ENCODE peak calls at places on chromosomes 13 and 19, in eight cellular contexts. R, Z, Y, C, A, N, G and B are unnamed samples.
A peak's percentile ranks its signal among the peaks of the same experiment; 100 is the strongest.

GRCh38 chr19:2084993-2085720 is 11.0 kb downstream of the MOB3A start:
- DNase-seq in Y (peak; percentile 61), Z (peak; percentile 46), A (no peak), N (peak; percentile 90), C (peak; percentile 94), G (peak; percentile 87), R (no peak), B (peak; percentile 52)

GRCh38 chr19:42207767-42208259 is 9.7 kb downstream of the DEDD2 start:
- DNase-seq in Y (peak; percentile 46), N (no peak), Z (no peak), R (no peak), C (peak; percentile 81), G (no peak), A (no peak), B (no peak)

GRCh38 chr13:92297971-92298942 is 899.8 kb downstream of the GPC5 start:
- DNase-seq in C (peak; percentile 29), Z (no peak), G (no peak), N (no peak), A (no peak), R (no peak), Y (no peak), B (no peak)

GRCh38 chr19:55698256-55698655 is 23.2 kb downstream of the EPN1 start:
- DNase-seq in Y (no peak), G (no peak), N (no peak), C (no peak), A (no peak), R (no peak), Z (no peak), B (no peak)

GRCh38 chr13:35704331-35704730 is 227.8 kb upstream of the MAB21L1 start:
- DNase-seq in N (no peak), G (no peak), C (no peak), R (no peak), Y (no peak), A (no peak), Z (no peak), B (no peak)

GRCh38 chr19:22532388-22533310 is 101.5 kb upstream of the ZNF492 start:
- DNase-seq in Z (peak; percentile 99), C (peak; percentile 73), R (peak; percentile 92), A (no peak), Y (peak; percentile 99), G (peak; percentile 98), N (no peak), B (peak; percentile 96)

GRCh38 chr13:73325351-73326214 is 266.8 kb downstream of the KLF5 start:
- DNase-seq in C (no peak), A (no peak), N (no peak), Y (no peak), G (no peak), Z (no peak), R (no peak), B (no peak)

GRCh38 chr13:80211573-80211972 is 129.4 kb downstream of the SPRY2 start:
- DNase-seq in R (no peak), C (no peak), Z (no peak), N (no peak), Y (no peak), A (no peak), G (no peak), B (no peak)

GRCh38 chr19:58033741-58034475 is at the start of gene ZSCAN1:
- DNase-seq in R (no peak), C (peak; percentile 85), Z (peak; percentile 99), Y (peak; percentile 93), A (peak; percentile 98), N (peak; percentile 13), G (peak; percentile 69), B (peak; percentile 97)

GRCh38 chr19:31338069-31338767 is 11.0 kb downstream of the TSHZ3 start:
- DNase-seq in C (no peak), N (no peak), R (no peak), Y (no peak), Z (peak; percentile 78), A (peak; percentile 78), G (peak; percentile 79), B (peak; percentile 78)

GRCh38 chr13:40483601-40484000 is 182.8 kb downstream of the FOXO1 start:
- DNase-seq in A (no peak), R (no peak), N (no peak), C (no peak), Z (peak; percentile 89), Y (no peak), G (no peak), B (no peak)

GRCh38 chr13:103194871-103195270 is 128.7 kb upstream of the SLC10A2 start:
- DNase-seq in C (no peak), G (no peak), Y (no peak), Z (no peak), N (no peak), R (no peak), A (no peak), B (no peak)

GRCh38 chr13:76969488-76970365 is 21.4 kb downstream of the ACOD1 start:
- DNase-seq in R (no peak), Y (no peak), C (no peak), A (no peak), G (no peak), N (no peak), Z (no peak), B (no peak)

GRCh38 chr19:15304140-15304705 is 28.1 kb downstream of the BRD4 start:
- DNase-seq in Y (no peak), G (no peak), R (no peak), N (no peak), C (no peak), Z (no peak), A (no peak), B (no peak)

GRCh38 chr13:94710881-94711560 is 1.3 kb downstream of the SOX21 start:
- DNase-seq in C (peak; percentile 78), R (no peak), N (no peak), Z (no peak), G (no peak), A (peak; percentile 70), Y (no peak), B (no peak)

GRCh38 chr19:8585894-8586750 is 8.9 kb upstream of the MYO1F start:
- DNase-seq in A (peak; percentile 74), Z (peak; percentile 45), Y (no peak), G (no peak), N (peak; percentile 54), C (peak; percentile 93), R (no peak), B (peak; percentile 67)

GRCh38 chr19:44680536-44680935 is 9.3 kb downstream of the CEACAM19 start:
- DNase-seq in C (no peak), N (no peak), R (no peak), A (no peak), Z (no peak), Y (no peak), G (no peak), B (no peak)

GRCh38 chr19:13808856-13809255 is 13.6 kb downstream of the ZSWIM4 start:
- DNase-seq in Z (no peak), Y (no peak), C (no peak), A (no peak), G (no peak), R (no peak), N (no peak), B (no peak)

GRCh38 chr13:20125129-20125782 is 35.6 kb downstream of the GJA3 start:
- DNase-seq in R (no peak), C (no peak), Y (no peak), G (no peak), A (no peak), N (no peak), Z (no peak), B (no peak)

GRCh38 chr13:41289463-41289881 is 21.6 kb upstream of the NAA16 start:
- DNase-seq in A (no peak), C (no peak), Z (no peak), G (no peak), R (no peak), N (no peak), Y (no peak), B (no peak)

GRCh38 chr13:46361535-46361934 is 25.5 kb downstream of the RUBCNL start:
- DNase-seq in Z (no peak), C (no peak), R (no peak), N (no peak), A (no peak), G (no peak), Y (no peak), B (no peak)

GRCh38 chr19:3343619-3344502 is 22.5 kb upstream of the NFIC start:
- DNase-seq in Z (peak; percentile 71), N (no peak), G (peak; percentile 95), A (peak; percentile 31), Y (peak; percentile 97), C (peak; percentile 85), R (peak; percentile 96), B (peak; percentile 88)

GRCh38 chr13:24152292-24153214 is 8.0 kb upstream of the SPATA13 start:
- DNase-seq in R (no peak), Z (no peak), N (no peak), G (no peak), A (no peak), C (no peak), Y (no peak), B (no peak)

GRCh38 chr13:50072676-50073075 is 57.4 kb downstream of the KCNRG start:
- DNase-seq in Z (no peak), Y (no peak), A (no peak), N (no peak), C (no peak), R (no peak), G (no peak), B (no peak)
- H3K27ac ChIP-seq in Z (no peak overlapping the region), Y (no peak overlapping the region), A (no peak overlapping the region), N (no peak overlapping the region), C (no peak overlapping the region), R (peak overlapping the region; percentile 64), G (peak overlapping the region; percentile 96), B (no peak overlapping the region)

DNA sequence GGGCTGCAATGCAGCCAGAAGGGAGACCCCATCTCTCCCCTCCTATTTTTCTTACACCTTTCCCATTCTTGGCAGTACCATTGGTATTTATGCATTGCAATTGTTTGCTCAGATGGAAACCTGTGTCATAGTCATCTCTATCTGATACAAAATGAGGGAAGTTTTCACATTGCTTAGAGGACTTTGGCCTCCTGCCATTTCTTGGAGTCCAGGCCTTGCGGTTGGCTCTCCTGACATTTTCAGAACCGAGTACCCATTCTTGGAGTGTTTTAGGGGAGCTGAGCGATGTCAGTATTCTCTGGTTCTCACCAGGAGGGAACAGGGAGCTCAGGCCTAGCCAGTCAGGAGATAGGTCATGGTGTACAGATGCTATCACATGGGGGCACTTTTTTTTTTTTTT is 1.5 kb downstream of the SIN3B start:
- DNase-seq in N (no peak), Z (no peak), C (no peak), A (no peak), G (no peak), R (no peak), Y (no peak), B (no peak)
- H3K4me3 ChIP-seq in N (no peak overlapping the region), Z (no peak overlapping the region), C (peak overlapping the region; percentile 78), A (no peak overlapping the region), G (no peak overlapping the region), R (peak overlapping the region; percentile 98), Y (no peak overlapping the region), B (no peak overlapping the region)

GRCh38 chr19:10187315-10187714 is 7.4 kb downstream of the DNMT1 start:
- DNase-seq in N (no peak), Z (no peak), G (no peak), R (no peak), C (no peak), A (no peak), Y (no peak), B (no peak)
- H3K27ac ChIP-seq in N (no peak overlapping the region), Z (no peak overlapping the region), G (no peak overlapping the region), R (no peak overlapping the region), C (no peak overlapping the region), A (no peak overlapping the region), Y (peak overlapping the region; percentile 43), B (no peak overlapping the region)

GRCh38 chr13:60012503-60012902 is 151.2 kb downstream of the DIAPH3 start:
- DNase-seq in Z (peak; percentile 35), A (no peak), Y (no peak), R (no peak), N (no peak), G (no peak), C (no peak), B (no peak)

GRCh38 chr13:60013166-60013565 is 150.6 kb downstream of the DIAPH3 start:
- DNase-seq in G (no peak), N (no peak), R (no peak), Z (no peak), A (no peak), C (no peak), Y (no peak), B (no peak)

GRCh38 chr13:60009300-60010248 is 154.2 kb downstream of the DIAPH3 start:
- DNase-seq in Y (no peak), G (no peak), C (no peak), A (no peak), N (no peak), R (no peak), Z (peak; percentile 44), B (no peak)
- H3K4me3 ChIP-seq in Y (no peak overlapping the region), G (no peak overlapping the region), C (no peak overlapping the region), A (no peak overlapping the region), N (no peak overlapping the region), R (no peak overlapping the region), Z (no peak overlapping the region), B (no peak overlapping the region)